ENCODE peak calls at places on chromosomes 12 and 14, in five cellular contexts. V is endodermal cell; N is activated T-cell treated with anti-CD3 and anti-CD28 coated beads, Interleukin-2, amount 50 U/mL, for 72 hours; C is right atrium auricular region; G is substantia nigra. Q is an unnamed sample.

GRCh38 chr12:22743700-22744099 is 118.7 kb downstream of the ETNK1 start:
- DNase-seq in V (no peak), N (no peak), C (no peak), G (no peak), Q (no peak)

GRCh38 chr12:126518596-126519200 is 1453.5 kb downstream of the AACS start:
- DNase-seq in V (no peak), N (no peak), C (no peak), G (no peak), Q (no peak)

GRCh38 chr12:131312793-131313545 is 359.3 kb downstream of the ADGRD1 start:
- DNase-seq in V (no peak), N (no peak), C (no peak), G (no peak), Q (peak)

GRCh38 chr14:77488558-77488957 is 10.1 kb downstream of the ISM2 start:
- DNase-seq in V (no peak), N (no peak), C (no peak), G (no peak), Q (no peak)

GRCh38 chr12:70074510-70074909 is 168.7 kb upstream of the CNOT2 start:
- DNase-seq in V (peak), N (no peak), C (no peak), G (no peak), Q (no peak)

GRCh38 chr14:95409472-95410307 is 90.0 kb upstream of the CLMN start:
- DNase-seq in V (no peak), N (no peak), C (no peak), G (no peak), Q (no peak)

GRCh38 chr14:62301911-62302310 is 539.7 kb downstream of the SNAPC1 start:
- DNase-seq in V (no peak), N (no peak), C (no peak), G (no peak), Q (no peak)

GRCh38 chr12:124515981-124516380 is 51.4 kb downstream of the NCOR2 start:
- DNase-seq in V (no peak), N (no peak), C (no peak), G (no peak), Q (no peak)

GRCh38 chr12:111102062-111102735 is 181.8 kb upstream of the MYL2 start:
- DNase-seq in V (no peak), N (no peak), C (no peak), G (no peak), Q (no peak)

GRCh38 chr12:53968214-53969127 is 4.5 kb upstream of the HOXC11 start:
- DNase-seq in V (no peak), N (no peak), C (no peak), G (no peak), Q (no peak)

GRCh38 chr12:17286874-17287273 is 680.9 kb upstream of the LMO3 start:
- DNase-seq in V (no peak), N (no peak), C (no peak), G (no peak), Q (no peak)

GRCh38 chr12:122304924-122305323 is 38.6 kb upstream of the VPS33A start:
- DNase-seq in V (no peak), N (no peak), C (no peak), G (no peak), Q (no peak)

GRCh38 chr14:92540472-92541048 is 27.0 kb downstream of the RIN3 start:
- DNase-seq in V (no peak), N (no peak), C (peak), G (peak), Q (peak)